ENCODE peak calls at places on chromosome X, in ten cellular contexts. One of them, this sample, is unnamed.

GRCh38 chrX:50108264-50108663 is 92.5 kb downstream of the AKAP4 start:
- DNase-seq in DND-41: no peak
- DNase-seq in astrocyte: no peak
- DNase-seq in neural progenitor cell: peak
- DNase-seq in MM.1S: no peak
- DNase-seq in fibroblast of lung: no peak
- DNase-seq in keratinocyte: no peak
- DNase-seq in hepatocyte: no peak
- DNase-seq in endothelial cell of umbilical vein: no peak
- DNase-seq in mammary epithelial cell: peak
- DNase-seq in this sample: no peak

GRCh38 chrX:115459883-115460564 is 101.0 kb upstream of the PLS3 start:
- DNase-seq in keratinocyte: no peak
- DNase-seq in astrocyte: peak
- DNase-seq in fibroblast of lung: peak
- DNase-seq in mammary epithelial cell: no peak
- DNase-seq in MM.1S: no peak
- DNase-seq in DND-41: no peak
- DNase-seq in neural progenitor cell: no peak
- DNase-seq in endothelial cell of umbilical vein: no peak
- DNase-seq in hepatocyte: no peak
- DNase-seq in this sample: no peak

GRCh38 chrX:43557792-43558191 is 98.3 kb upstream of the MAOA start:
- DNase-seq in astrocyte: peak
- DNase-seq in keratinocyte: no peak
- DNase-seq in hepatocyte: peak
- DNase-seq in mammary epithelial cell: peak
- DNase-seq in endothelial cell of umbilical vein: peak
- DNase-seq in MM.1S: peak
- DNase-seq in fibroblast of lung: peak
- DNase-seq in DND-41: peak
- DNase-seq in neural progenitor cell: peak
- DNase-seq in this sample: peak

GRCh38 chrX:43279341-43279808 is 376.7 kb upstream of the MAOA start:
- DNase-seq in neural progenitor cell: no peak
- DNase-seq in astrocyte: no peak
- DNase-seq in mammary epithelial cell: no peak
- DNase-seq in DND-41: no peak
- DNase-seq in endothelial cell of umbilical vein: no peak
- DNase-seq in MM.1S: no peak
- DNase-seq in keratinocyte: no peak
- DNase-seq in fibroblast of lung: no peak
- DNase-seq in hepatocyte: no peak
- DNase-seq in this sample: no peak

GRCh38 chrX:74500067-74500466 is 78.8 kb downstream of the SLC16A2 start:
- DNase-seq in endothelial cell of umbilical vein: no peak
- DNase-seq in DND-41: no peak
- DNase-seq in astrocyte: no peak
- DNase-seq in hepatocyte: no peak
- DNase-seq in keratinocyte: no peak
- DNase-seq in mammary epithelial cell: no peak
- DNase-seq in fibroblast of lung: no peak
- DNase-seq in neural progenitor cell: no peak
- DNase-seq in MM.1S: no peak
- DNase-seq in this sample: no peak

GRCh38 chrX:40573763-40574162 is 7.0 kb upstream of the ATP6AP2 start:
- DNase-seq in astrocyte: no peak
- DNase-seq in neural progenitor cell: no peak
- DNase-seq in hepatocyte: no peak
- DNase-seq in endothelial cell of umbilical vein: peak
- DNase-seq in fibroblast of lung: no peak
- DNase-seq in mammary epithelial cell: peak
- DNase-seq in keratinocyte: no peak
- DNase-seq in DND-41: peak
- DNase-seq in MM.1S: peak
- DNase-seq in this sample: peak

GRCh38 chrX:1178580-1179057 is 33.8 kb downstream of the CRLF2 start:
- DNase-seq in keratinocyte: no peak
- DNase-seq in endothelial cell of umbilical vein: no peak
- DNase-seq in DND-41: no peak
- DNase-seq in mammary epithelial cell: peak
- DNase-seq in hepatocyte: peak
- DNase-seq in MM.1S: no peak
- DNase-seq in neural progenitor cell: peak
- DNase-seq in fibroblast of lung: no peak
- DNase-seq in astrocyte: no peak
- DNase-seq in this sample: peak

GRCh38 chrX:140180585-140180984 is 215.3 kb upstream of the CXorf66 start:
- DNase-seq in mammary epithelial cell: peak
- DNase-seq in astrocyte: peak
- DNase-seq in neural progenitor cell: no peak
- DNase-seq in fibroblast of lung: peak
- DNase-seq in endothelial cell of umbilical vein: no peak
- DNase-seq in MM.1S: no peak
- DNase-seq in DND-41: no peak
- DNase-seq in keratinocyte: peak
- DNase-seq in hepatocyte: no peak
- DNase-seq in this sample: no peak

GRCh38 chrX:2693123-2693438 is 2.0 kb downstream of the CD99 start:
- DNase-seq in astrocyte: no peak
- DNase-seq in mammary epithelial cell: no peak
- DNase-seq in neural progenitor cell: no peak
- DNase-seq in endothelial cell of umbilical vein: no peak
- DNase-seq in keratinocyte: no peak
- DNase-seq in MM.1S: no peak
- DNase-seq in fibroblast of lung: no peak
- DNase-seq in DND-41: no peak
- DNase-seq in hepatocyte: no peak
- DNase-seq in this sample: no peak

GRCh38 chrX:101485212-101486064 is at the start of gene ARMCX4:
- DNase-seq in keratinocyte: no peak
- DNase-seq in mammary epithelial cell: peak
- DNase-seq in hepatocyte: peak
- DNase-seq in neural progenitor cell: peak
- DNase-seq in MM.1S: no peak
- DNase-seq in endothelial cell of umbilical vein: peak
- DNase-seq in DND-41: no peak
- DNase-seq in fibroblast of lung: peak
- DNase-seq in astrocyte: peak
- DNase-seq in this sample: peak

GRCh38 chrX:45445745-45446412 is 245.2 kb upstream of the DIPK2B start:
- DNase-seq in fibroblast of lung: peak
- DNase-seq in astrocyte: peak
- DNase-seq in endothelial cell of umbilical vein: peak
- DNase-seq in mammary epithelial cell: peak
- DNase-seq in hepatocyte: peak
- DNase-seq in MM.1S: no peak
- DNase-seq in keratinocyte: peak
- DNase-seq in neural progenitor cell: no peak
- DNase-seq in DND-41: no peak
- DNase-seq in this sample: peak

GRCh38 chrX:111270339-111270738 is at the start of gene CAPN6:
- DNase-seq in fibroblast of lung: peak
- DNase-seq in astrocyte: peak
- DNase-seq in endothelial cell of umbilical vein: no peak
- DNase-seq in mammary epithelial cell: peak
- DNase-seq in keratinocyte: no peak
- DNase-seq in hepatocyte: peak
- DNase-seq in DND-41: no peak
- DNase-seq in neural progenitor cell: peak
- DNase-seq in MM.1S: peak
- DNase-seq in this sample: peak

GRCh38 chrX:96182366-96182765 is 502.3 kb upstream of the DIAPH2 start:
- DNase-seq in endothelial cell of umbilical vein: peak
- DNase-seq in MM.1S: peak
- DNase-seq in fibroblast of lung: no peak
- DNase-seq in neural progenitor cell: peak
- DNase-seq in mammary epithelial cell: peak
- DNase-seq in DND-41: no peak
- DNase-seq in astrocyte: no peak
- DNase-seq in keratinocyte: no peak
- DNase-seq in hepatocyte: peak
- DNase-seq in this sample: peak

GRCh38 chrX:140817943-140818342 is 108.4 kb downstream of the LINC00632 start:
- DNase-seq in hepatocyte: peak
- DNase-seq in endothelial cell of umbilical vein: peak
- DNase-seq in fibroblast of lung: peak
- DNase-seq in neural progenitor cell: peak
- DNase-seq in MM.1S: peak
- DNase-seq in DND-41: no peak
- DNase-seq in keratinocyte: no peak
- DNase-seq in astrocyte: peak
- DNase-seq in mammary epithelial cell: no peak
- DNase-seq in this sample: peak

DNA sequence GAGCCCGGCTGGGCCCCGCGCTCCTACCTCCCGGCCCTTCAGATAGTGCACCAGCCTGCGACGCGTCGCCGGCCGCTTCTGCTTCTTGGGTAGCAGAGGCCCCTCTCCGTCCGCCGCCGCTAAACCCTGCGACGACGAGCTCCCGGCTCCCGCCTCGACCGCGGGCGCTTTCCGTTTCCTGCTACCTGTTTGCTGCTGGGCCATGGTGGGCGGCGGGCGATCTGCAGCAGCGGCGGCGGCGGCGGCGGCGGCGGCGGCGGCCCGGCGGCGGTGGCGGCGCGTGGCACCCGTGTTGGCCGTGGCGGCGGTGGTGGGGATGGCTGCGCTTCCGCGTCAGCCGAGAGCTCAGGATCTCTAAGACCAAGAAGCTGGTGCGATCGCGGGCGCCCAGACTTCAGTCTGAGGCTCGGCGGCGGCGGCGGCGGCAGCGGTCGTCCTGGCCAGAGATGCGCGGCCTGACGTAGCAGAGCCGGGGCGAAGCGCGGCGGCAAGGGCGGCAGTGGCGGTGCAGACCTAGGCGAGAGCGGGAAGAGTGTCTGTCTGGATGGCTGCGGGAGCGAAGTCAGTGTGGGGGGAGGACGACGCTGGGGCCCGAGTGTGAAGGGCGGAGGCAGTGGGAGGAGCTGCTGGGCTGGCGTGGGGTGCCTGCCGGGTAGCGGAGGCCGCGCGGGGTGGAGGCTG is at the start of gene DCAF12L2:
- DNase-seq in fibroblast of lung: no peak
- DNase-seq in DND-41: no peak
- DNase-seq in MM.1S: no peak
- DNase-seq in keratinocyte: no peak
- DNase-seq in astrocyte: no peak
- DNase-seq in neural progenitor cell: peak
- DNase-seq in hepatocyte: peak
- DNase-seq in mammary epithelial cell: no peak
- DNase-seq in endothelial cell of umbilical vein: no peak
- DNase-seq in this sample: peak
- H3K4me3 ChIP-seq in fibroblast of lung: no peak
- H3K4me3 ChIP-seq in DND-41: no peak
- H3K4me3 ChIP-seq in MM.1S: no peak
- H3K4me3 ChIP-seq in keratinocyte: peak
- H3K4me3 ChIP-seq in astrocyte: no peak
- H3K4me3 ChIP-seq in neural progenitor cell: peak
- H3K4me3 ChIP-seq in hepatocyte: peak
- H3K4me3 ChIP-seq in mammary epithelial cell: no peak
- H3K4me3 ChIP-seq in endothelial cell of umbilical vein: no peak
- H3K4me3 ChIP-seq in this sample: peak

DNA sequence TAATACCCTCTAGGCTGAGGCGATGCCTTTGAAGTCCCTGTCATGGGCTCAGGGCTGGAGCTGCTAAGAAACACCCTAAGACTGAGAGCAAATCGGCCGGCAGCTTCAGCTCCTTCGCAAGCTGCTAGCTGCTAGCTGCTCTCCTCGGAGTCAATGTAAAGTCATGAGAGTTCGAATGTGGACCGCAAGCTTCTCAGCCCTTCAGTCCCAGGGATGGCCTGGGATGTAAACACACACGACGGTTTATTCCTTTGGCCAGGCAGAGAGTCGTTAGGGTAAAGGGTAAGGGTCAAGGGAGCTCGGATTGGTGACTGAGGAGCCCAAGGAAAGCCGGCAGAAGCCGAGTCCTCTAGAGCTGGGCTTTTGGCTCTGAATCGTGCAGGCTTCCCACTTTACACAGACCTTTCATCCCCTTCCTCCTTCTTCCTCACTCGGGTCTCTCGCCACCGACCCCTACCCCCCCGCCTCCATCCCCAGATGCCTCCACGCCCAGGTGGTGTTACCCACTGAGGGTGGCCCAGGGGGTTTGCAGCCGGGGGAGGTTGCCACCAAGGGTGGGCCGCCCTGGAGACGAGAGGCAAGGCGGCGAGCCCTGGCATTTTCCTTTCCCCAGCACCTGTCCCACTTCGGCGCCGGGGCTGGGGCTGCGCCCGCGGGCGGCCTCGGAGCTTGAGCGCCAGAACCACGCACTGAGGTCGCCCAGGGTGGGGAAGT is 3.1 kb upstream of the BCORL1 start:
- DNase-seq in DND-41: no peak
- DNase-seq in mammary epithelial cell: no peak
- DNase-seq in neural progenitor cell: peak
- DNase-seq in fibroblast of lung: no peak
- DNase-seq in hepatocyte: no peak
- DNase-seq in endothelial cell of umbilical vein: no peak
- DNase-seq in keratinocyte: no peak
- DNase-seq in astrocyte: no peak
- DNase-seq in MM.1S: no peak
- DNase-seq in this sample: no peak
- TF ChIP-seq EZH2 in DND-41: no peak
- TF ChIP-seq EZH2 in mammary epithelial cell: no peak
- TF ChIP-seq EZH2 in neural progenitor cell: no peak
- TF ChIP-seq EZH2 in fibroblast of lung: no peak
- TF ChIP-seq EZH2 in hepatocyte: no peak
- TF ChIP-seq EZH2 in endothelial cell of umbilical vein: no peak
- TF ChIP-seq EZH2 in keratinocyte: peak
- TF ChIP-seq EZH2 in astrocyte: no peak
- TF ChIP-seq EZH2 in MM.1S: no peak
- TF ChIP-seq EZH2 in this sample: no peak

GRCh38 chrX:69083361-69083760 is 81.9 kb downstream of the PJA1 start:
- DNase-seq in fibroblast of lung: no peak
- DNase-seq in mammary epithelial cell: no peak
- DNase-seq in hepatocyte: no peak
- DNase-seq in endothelial cell of umbilical vein: no peak
- DNase-seq in astrocyte: no peak
- DNase-seq in keratinocyte: no peak
- DNase-seq in neural progenitor cell: no peak
- DNase-seq in DND-41: no peak
- DNase-seq in MM.1S: no peak
- DNase-seq in this sample: no peak
- TF ChIP-seq CTCF in fibroblast of lung: no peak
- TF ChIP-seq CTCF in mammary epithelial cell: no peak
- TF ChIP-seq CTCF in hepatocyte: no peak
- TF ChIP-seq CTCF in endothelial cell of umbilical vein: no peak
- TF ChIP-seq CTCF in astrocyte: no peak
- TF ChIP-seq CTCF in keratinocyte: no peak
- TF ChIP-seq CTCF in neural progenitor cell: no peak
- TF ChIP-seq CTCF in DND-41: no peak
- TF ChIP-seq CTCF in MM.1S: no peak
- TF ChIP-seq CTCF in this sample: no peak

DNA sequence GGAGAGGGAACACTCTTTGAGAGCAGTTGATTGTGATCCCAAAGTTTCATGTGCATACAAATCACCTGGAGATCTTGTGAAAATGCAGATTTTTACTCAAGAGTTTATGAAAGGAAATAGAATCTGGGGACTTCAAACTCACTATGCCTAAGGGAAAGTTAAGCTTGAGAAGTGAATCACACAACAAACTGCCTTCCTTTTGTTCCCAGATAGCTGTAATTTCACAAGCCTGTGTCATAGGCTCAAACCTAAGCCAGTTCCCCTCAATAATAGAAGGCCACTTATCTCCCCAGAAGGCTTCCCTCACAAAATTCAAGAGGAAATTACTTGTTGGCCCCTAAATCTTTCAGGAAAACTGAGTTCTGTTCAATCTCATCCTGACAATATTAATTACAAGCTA is 132.8 kb upstream of the MAGEB16 start:
- DNase-seq in MM.1S: no peak
- DNase-seq in neural progenitor cell: no peak
- DNase-seq in fibroblast of lung: no peak
- DNase-seq in DND-41: no peak
- DNase-seq in mammary epithelial cell: peak
- DNase-seq in astrocyte: no peak
- DNase-seq in hepatocyte: no peak
- DNase-seq in endothelial cell of umbilical vein: no peak
- DNase-seq in keratinocyte: no peak
- DNase-seq in this sample: peak
- H3K4me3 ChIP-seq in MM.1S: no peak
- H3K4me3 ChIP-seq in neural progenitor cell: no peak
- H3K4me3 ChIP-seq in fibroblast of lung: no peak
- H3K4me3 ChIP-seq in DND-41: no peak
- H3K4me3 ChIP-seq in mammary epithelial cell: no peak
- H3K4me3 ChIP-seq in astrocyte: no peak
- H3K4me3 ChIP-seq in hepatocyte: no peak
- H3K4me3 ChIP-seq in endothelial cell of umbilical vein: no peak
- H3K4me3 ChIP-seq in keratinocyte: no peak
- H3K4me3 ChIP-seq in this sample: no peak

This sample was measured in A673.